ENCODE peak calls at places on chromosomes 6 and 20, in seven cellular contexts. One of them, this sample, is unnamed.
A peak's percentile ranks its signal among the peaks of the same experiment; 100 is the strongest.

GRCh38 chr20:59813126-59813947 is 120.1 kb downstream of the SYCP2 start:
- DNase-seq in A549: no peak
- DNase-seq in uterus: no peak
- DNase-seq in breast epithelium: no peak
- DNase-seq in stomach: peak; percentile 7
- DNase-seq in ovary: no peak
- DNase-seq in lower leg skin: peak; percentile 8
- DNase-seq in this sample: no peak

GRCh38 chr20:46544576-46544975 is 5.9 kb downstream of the OCSTAMP start:
- DNase-seq in A549: no peak
- DNase-seq in breast epithelium: no peak
- DNase-seq in ovary: no peak
- DNase-seq in stomach: no peak
- DNase-seq in lower leg skin: no peak
- DNase-seq in uterus: no peak
- DNase-seq in this sample: no peak

GRCh38 chr20:37095108-37095608 is 639 bp downstream of the RBL1 start:
- DNase-seq in breast epithelium: no peak
- DNase-seq in stomach: no peak
- DNase-seq in uterus: no peak
- DNase-seq in lower leg skin: no peak
- DNase-seq in A549: peak; percentile 35
- DNase-seq in ovary: no peak
- DNase-seq in this sample: peak; percentile 73

GRCh38 chr6:89792881-89793280 is 26.7 kb downstream of the MDN1 start:
- DNase-seq in breast epithelium: no peak
- DNase-seq in stomach: no peak
- DNase-seq in A549: peak; percentile 53
- DNase-seq in lower leg skin: no peak
- DNase-seq in uterus: no peak
- DNase-seq in ovary: no peak
- DNase-seq in this sample: peak; percentile 69

GRCh38 chr6:74066168-74066871 is 370.3 kb downstream of the CD109 start:
- DNase-seq in stomach: no peak
- DNase-seq in A549: no peak
- DNase-seq in ovary: no peak
- DNase-seq in lower leg skin: no peak
- DNase-seq in uterus: no peak
- DNase-seq in breast epithelium: no peak
- DNase-seq in this sample: no peak

GRCh38 chr20:37396520-37397075 is 50.7 kb downstream of the SRC start:
- DNase-seq in stomach: no peak
- DNase-seq in lower leg skin: no peak
- DNase-seq in uterus: no peak
- DNase-seq in ovary: no peak
- DNase-seq in breast epithelium: no peak
- DNase-seq in A549: no peak
- DNase-seq in this sample: no peak

GRCh38 chr20:21684671-21685070 is 20.8 kb upstream of the PAX1 start:
- DNase-seq in ovary: no peak
- DNase-seq in A549: no peak
- DNase-seq in breast epithelium: no peak
- DNase-seq in lower leg skin: no peak
- DNase-seq in stomach: no peak
- DNase-seq in uterus: no peak
- DNase-seq in this sample: no peak

GRCh38 chr6:63856271-63856670 is 220.7 kb downstream of the PHF3 start:
- DNase-seq in stomach: no peak
- DNase-seq in ovary: no peak
- DNase-seq in lower leg skin: no peak
- DNase-seq in breast epithelium: no peak
- DNase-seq in A549: no peak
- DNase-seq in uterus: no peak
- DNase-seq in this sample: no peak

GRCh38 chr6:139894271-139894670 is 519.8 kb upstream of the CITED2 start:
- DNase-seq in uterus: no peak
- DNase-seq in lower leg skin: no peak
- DNase-seq in A549: no peak
- DNase-seq in stomach: no peak
- DNase-seq in ovary: no peak
- DNase-seq in breast epithelium: no peak
- DNase-seq in this sample: no peak

GRCh38 chr6:39365281-39366074 is 43.0 kb upstream of the KCNK16 start:
- DNase-seq in breast epithelium: no peak
- DNase-seq in uterus: no peak
- DNase-seq in lower leg skin: no peak
- DNase-seq in A549: no peak
- DNase-seq in ovary: no peak
- DNase-seq in stomach: no peak
- DNase-seq in this sample: no peak

GRCh38 chr20:23841693-23842092 is 15.2 kb upstream of the CST2 start:
- DNase-seq in breast epithelium: no peak
- DNase-seq in lower leg skin: no peak
- DNase-seq in ovary: no peak
- DNase-seq in uterus: no peak
- DNase-seq in A549: no peak
- DNase-seq in stomach: no peak
- DNase-seq in this sample: no peak

GRCh38 chr20:30281584-30282197 is 975.8 kb upstream of the DEFB115 start:
- DNase-seq in breast epithelium: no peak
- DNase-seq in uterus: no peak
- DNase-seq in lower leg skin: no peak
- DNase-seq in A549: no peak
- DNase-seq in ovary: no peak
- DNase-seq in stomach: no peak
- DNase-seq in this sample: no peak

GRCh38 chr20:2259731-2260130 is 36.1 kb upstream of the TGM3 start:
- DNase-seq in A549: no peak
- DNase-seq in breast epithelium: no peak
- DNase-seq in stomach: no peak
- DNase-seq in lower leg skin: no peak
- DNase-seq in uterus: no peak
- DNase-seq in ovary: no peak
- DNase-seq in this sample: no peak

GRCh38 chr6:165891320-165891719 is 228.3 kb upstream of the PDE10A start:
- DNase-seq in breast epithelium: no peak
- DNase-seq in A549: no peak
- DNase-seq in uterus: no peak
- DNase-seq in stomach: no peak
- DNase-seq in ovary: no peak
- DNase-seq in lower leg skin: no peak
- DNase-seq in this sample: no peak

GRCh38 chr6:160431231-160431630 is 83.1 kb downstream of the SLC22A3 start:
- DNase-seq in lower leg skin: peak; percentile 58
- DNase-seq in breast epithelium: no peak
- DNase-seq in A549: no peak
- DNase-seq in stomach: peak; percentile 33
- DNase-seq in ovary: peak; percentile 84
- DNase-seq in uterus: peak; percentile 87
- DNase-seq in this sample: no peak

DNA sequence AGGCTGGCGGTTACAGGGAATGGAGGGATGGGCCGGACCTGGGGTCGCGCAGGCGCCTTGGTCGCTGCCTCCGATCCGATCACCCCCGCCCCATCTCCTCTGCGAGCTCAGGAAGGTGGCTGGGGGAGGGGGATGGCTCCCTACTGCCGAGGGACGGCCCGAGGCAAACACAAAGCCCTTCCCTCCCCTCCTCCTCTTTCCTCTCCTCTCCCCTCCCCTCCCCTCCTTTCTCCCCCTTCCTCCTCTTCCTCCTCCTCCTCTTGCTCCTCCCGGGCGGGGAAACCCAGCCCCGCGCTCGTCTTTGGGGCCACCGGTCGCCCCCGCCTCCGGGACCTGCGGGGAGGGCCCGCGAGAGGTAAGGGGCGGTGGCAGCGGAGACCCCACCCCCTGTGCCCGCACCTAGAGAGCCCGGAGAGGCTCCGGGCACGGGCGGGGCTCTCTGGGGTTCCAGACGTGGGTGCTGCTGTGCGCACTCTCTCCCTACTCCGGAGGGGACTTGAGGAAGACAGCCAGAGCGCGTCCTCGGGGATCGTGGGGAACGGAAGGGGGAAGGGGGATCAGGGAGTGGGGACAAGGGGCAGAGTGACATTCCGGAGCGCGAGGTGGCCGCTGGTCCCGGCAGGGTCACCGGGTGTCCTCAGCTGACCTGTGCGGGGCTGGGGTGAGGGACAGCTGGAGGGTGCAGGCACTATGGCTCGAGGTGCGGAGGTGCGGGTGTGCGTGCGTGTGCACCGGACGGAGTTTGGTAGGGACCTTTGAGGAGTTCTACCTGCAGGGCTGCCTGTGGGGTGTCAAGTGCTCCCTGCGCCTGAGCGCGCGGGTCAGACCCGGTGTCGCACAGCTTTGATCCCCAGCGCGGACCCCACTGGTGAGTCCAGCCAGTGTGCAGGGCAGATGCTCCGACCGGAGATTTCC is at the start of gene RIN2:
- DNase-seq in uterus: peak; percentile 90
- DNase-seq in stomach: peak; percentile 92
- DNase-seq in lower leg skin: peak; percentile 88
- DNase-seq in breast epithelium: peak; percentile 89
- DNase-seq in ovary: peak; percentile 88
- DNase-seq in A549: peak; percentile 96
- DNase-seq in this sample: peak; percentile 2
- TF ChIP-seq POLR2A in uterus: peak; percentile 39
- TF ChIP-seq POLR2A in stomach: no peak
- TF ChIP-seq POLR2A in lower leg skin: no peak
- TF ChIP-seq POLR2A in breast epithelium: peak; percentile 49
- TF ChIP-seq POLR2A in ovary: no peak
- TF ChIP-seq POLR2A in A549: peak; percentile 47
- TF ChIP-seq POLR2A in this sample: no peak

DNA sequence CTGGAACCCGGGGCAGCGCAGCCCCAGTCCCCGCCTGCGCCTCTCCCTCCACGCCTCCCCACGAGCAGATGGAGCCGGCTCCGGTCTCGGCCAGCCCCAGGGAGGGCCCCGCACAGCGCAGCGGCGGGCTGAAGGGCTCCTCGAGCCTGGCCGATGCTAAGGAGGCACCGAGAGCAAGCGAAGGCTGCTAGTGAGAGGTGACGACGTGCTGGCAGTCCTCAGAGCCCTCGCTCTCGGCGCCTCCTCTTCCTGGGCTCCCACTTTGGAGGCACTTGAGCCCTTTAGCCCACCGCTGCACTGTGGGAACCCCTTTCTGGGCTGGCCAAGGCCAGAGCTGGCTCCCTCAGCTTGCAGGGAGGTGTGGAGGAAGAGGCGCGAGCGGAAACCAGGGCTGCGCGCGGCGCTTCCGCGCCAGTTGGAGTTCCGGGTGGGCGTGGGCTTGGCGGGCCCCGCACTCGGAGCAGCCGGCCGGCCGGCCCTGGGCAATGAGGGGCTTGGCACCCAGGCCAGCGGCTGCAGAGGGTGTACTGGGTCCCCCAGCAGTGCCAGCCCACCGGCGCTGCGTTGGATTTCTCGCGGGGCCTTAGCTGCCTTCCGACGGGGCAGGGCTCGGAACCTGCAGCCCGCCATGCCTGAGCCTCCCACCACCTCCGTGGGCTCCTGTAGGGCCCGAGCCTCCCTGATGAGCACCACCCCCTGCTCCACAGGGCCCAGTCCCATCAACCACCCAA is 2.5 kb upstream of the TMEM14C start:
- DNase-seq in stomach: peak; percentile 36
- DNase-seq in breast epithelium: no peak
- DNase-seq in A549: no peak
- DNase-seq in lower leg skin: no peak
- DNase-seq in ovary: peak; percentile 68
- DNase-seq in uterus: peak; percentile 18
- DNase-seq in this sample: peak; percentile 76
- TF ChIP-seq POLR2A in stomach: no peak
- TF ChIP-seq POLR2A in breast epithelium: no peak
- TF ChIP-seq POLR2A in A549: no peak
- TF ChIP-seq POLR2A in lower leg skin: no peak
- TF ChIP-seq POLR2A in ovary: no peak
- TF ChIP-seq POLR2A in uterus: no peak
- TF ChIP-seq POLR2A in this sample: peak; percentile 43

DNA sequence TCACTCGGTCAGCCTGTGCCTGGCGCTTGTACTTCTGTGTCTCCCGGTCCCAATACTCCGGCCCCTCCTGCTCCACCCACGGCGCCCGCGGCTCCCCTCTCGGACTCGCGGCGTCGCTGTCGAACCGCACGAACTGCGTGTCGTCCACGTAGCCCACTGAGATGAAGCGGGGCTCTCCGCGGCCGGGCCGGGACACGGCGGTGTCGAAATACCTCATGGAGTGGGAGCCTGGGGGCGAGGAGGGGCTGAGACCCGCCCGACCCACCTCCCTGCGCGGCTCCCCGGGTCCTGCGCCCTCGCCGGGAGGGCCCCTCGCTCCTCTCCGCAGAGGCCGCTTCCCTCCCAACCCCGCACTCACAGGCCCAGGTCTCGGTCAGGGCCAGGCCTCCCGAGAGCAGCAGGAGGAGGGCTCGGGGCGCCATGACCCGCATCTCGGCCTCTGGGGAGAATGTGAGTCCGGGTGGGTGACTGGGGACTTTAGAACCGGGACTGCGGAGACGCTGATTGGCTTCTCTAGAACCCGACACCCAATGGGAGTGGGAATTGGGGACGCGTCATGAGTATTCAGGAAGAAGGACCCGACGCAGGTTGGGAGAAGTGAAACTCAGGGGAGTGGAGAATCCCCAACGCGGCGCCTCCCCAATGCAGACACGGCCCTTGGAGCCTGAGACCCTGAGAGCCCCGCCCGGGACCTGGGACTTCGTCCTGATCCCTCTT is at the start of gene HLA-C:
- DNase-seq in A549: peak; percentile 86
- DNase-seq in ovary: peak; percentile 90
- DNase-seq in stomach: peak; percentile 94
- DNase-seq in breast epithelium: peak; percentile 94
- DNase-seq in uterus: peak; percentile 96
- DNase-seq in lower leg skin: peak; percentile 95
- DNase-seq in this sample: peak; percentile 96
- TF ChIP-seq POLR2A in A549: no peak
- TF ChIP-seq POLR2A in ovary: peak; percentile 86
- TF ChIP-seq POLR2A in stomach: peak; percentile 36
- TF ChIP-seq POLR2A in breast epithelium: peak; percentile 88
- TF ChIP-seq POLR2A in uterus: peak; percentile 92
- TF ChIP-seq POLR2A in lower leg skin: no peak
- TF ChIP-seq POLR2A in this sample: peak; percentile 74

GRCh38 chr6:136786708-136787107 is 5.6 kb downstream of the MAP3K5 start:
- DNase-seq in A549: no peak
- DNase-seq in stomach: no peak
- DNase-seq in ovary: no peak
- DNase-seq in uterus: no peak
- DNase-seq in lower leg skin: no peak
- DNase-seq in breast epithelium: no peak
- DNase-seq in this sample: no peak

GRCh38 chr6:136783021-136783420 is 9.3 kb downstream of the MAP3K5 start:
- DNase-seq in breast epithelium: no peak
- DNase-seq in stomach: no peak
- DNase-seq in A549: no peak
- DNase-seq in lower leg skin: no peak
- DNase-seq in ovary: no peak
- DNase-seq in uterus: no peak
- DNase-seq in this sample: no peak

GRCh38 chr6:136783495-136784270 is 8.6 kb downstream of the MAP3K5 start:
- DNase-seq in stomach: no peak
- DNase-seq in lower leg skin: peak; percentile 22
- DNase-seq in uterus: no peak
- DNase-seq in A549: no peak
- DNase-seq in breast epithelium: no peak
- DNase-seq in ovary: no peak
- DNase-seq in this sample: peak; percentile 54

GRCh38 chr6:136784271-136784664 is 8.0 kb downstream of the MAP3K5 start:
- DNase-seq in breast epithelium: no peak
- DNase-seq in A549: no peak
- DNase-seq in lower leg skin: no peak
- DNase-seq in stomach: no peak
- DNase-seq in ovary: no peak
- DNase-seq in uterus: no peak
- DNase-seq in this sample: peak; percentile 30

GRCh38 chr6:136784910-136785746 is 7.1 kb downstream of the MAP3K5 start:
- DNase-seq in stomach: peak; percentile 61
- DNase-seq in ovary: peak; percentile 59
- DNase-seq in uterus: no peak
- DNase-seq in lower leg skin: peak; percentile 35
- DNase-seq in breast epithelium: no peak
- DNase-seq in A549: no peak
- DNase-seq in this sample: peak; percentile 37
- TF ChIP-seq POLR2A in stomach: no peak
- TF ChIP-seq POLR2A in ovary: no peak
- TF ChIP-seq POLR2A in uterus: no peak
- TF ChIP-seq POLR2A in lower leg skin: no peak
- TF ChIP-seq POLR2A in breast epithelium: no peak
- TF ChIP-seq POLR2A in A549: no peak
- TF ChIP-seq POLR2A in this sample: no peak

This sample was measured in erythroblast.